ENCODE peak calls at places on chromosomes 11 and 22, in eight cellular contexts. One of them, this sample, is unnamed.

GRCh38 chr11:3781423-3781822 is 15.9 kb downstream of the NUP98 start:
- DNase-seq in NCI-H1092 treated with DMSO at 0.1 percent for 48 hours: no peak
- DNase-seq in MM.1S: no peak
- DNase-seq in stimulated activated CD4-positive, alpha-beta T cell treated with anti-CD3 and anti-CD28 coated beads, TNF-alpha, amount 100 ng/mL, for 24 hours: no peak
- DNase-seq in NCI-H1105 treated with DMSO at 0.1 percent for 48 hours: no peak
- DNase-seq in AG08395: peak
- DNase-seq in cardiac fibroblast: peak
- DNase-seq in HEK293T: no peak
- DNase-seq in this sample: no peak

GRCh38 chr11:133579165-133580031 is 47.1 kb upstream of the OPCML start:
- DNase-seq in AG08395: no peak
- DNase-seq in NCI-H1092 treated with DMSO at 0.1 percent for 48 hours: no peak
- DNase-seq in cardiac fibroblast: no peak
- DNase-seq in stimulated activated CD4-positive, alpha-beta T cell treated with anti-CD3 and anti-CD28 coated beads, TNF-alpha, amount 100 ng/mL, for 24 hours: no peak
- DNase-seq in HEK293T: no peak
- DNase-seq in MM.1S: no peak
- DNase-seq in NCI-H1105 treated with DMSO at 0.1 percent for 48 hours: no peak
- DNase-seq in this sample: no peak

GRCh38 chr11:106306942-106307341 is 229.5 kb downstream of the AASDHPPT start:
- DNase-seq in MM.1S: no peak
- DNase-seq in HEK293T: no peak
- DNase-seq in cardiac fibroblast: peak
- DNase-seq in NCI-H1092 treated with DMSO at 0.1 percent for 48 hours: no peak
- DNase-seq in stimulated activated CD4-positive, alpha-beta T cell treated with anti-CD3 and anti-CD28 coated beads, TNF-alpha, amount 100 ng/mL, for 24 hours: no peak
- DNase-seq in AG08395: no peak
- DNase-seq in NCI-H1105 treated with DMSO at 0.1 percent for 48 hours: no peak
- DNase-seq in this sample: no peak

GRCh38 chr11:10155793-10156490 is 138.1 kb downstream of the SBF2 start:
- DNase-seq in stimulated activated CD4-positive, alpha-beta T cell treated with anti-CD3 and anti-CD28 coated beads, TNF-alpha, amount 100 ng/mL, for 24 hours: no peak
- DNase-seq in NCI-H1105 treated with DMSO at 0.1 percent for 48 hours: no peak
- DNase-seq in MM.1S: no peak
- DNase-seq in cardiac fibroblast: peak
- DNase-seq in NCI-H1092 treated with DMSO at 0.1 percent for 48 hours: no peak
- DNase-seq in AG08395: no peak
- DNase-seq in HEK293T: no peak
- DNase-seq in this sample: no peak

GRCh38 chr11:56910785-56911184 is 77.9 kb upstream of the OR5AK2 start:
- DNase-seq in NCI-H1105 treated with DMSO at 0.1 percent for 48 hours: no peak
- DNase-seq in stimulated activated CD4-positive, alpha-beta T cell treated with anti-CD3 and anti-CD28 coated beads, TNF-alpha, amount 100 ng/mL, for 24 hours: no peak
- DNase-seq in AG08395: no peak
- DNase-seq in HEK293T: no peak
- DNase-seq in NCI-H1092 treated with DMSO at 0.1 percent for 48 hours: no peak
- DNase-seq in MM.1S: no peak
- DNase-seq in cardiac fibroblast: peak
- DNase-seq in this sample: no peak

GRCh38 chr11:15148181-15148580 is 33.5 kb downstream of the INSC start:
- DNase-seq in NCI-H1105 treated with DMSO at 0.1 percent for 48 hours: no peak
- DNase-seq in AG08395: no peak
- DNase-seq in HEK293T: no peak
- DNase-seq in cardiac fibroblast: peak
- DNase-seq in NCI-H1092 treated with DMSO at 0.1 percent for 48 hours: no peak
- DNase-seq in stimulated activated CD4-positive, alpha-beta T cell treated with anti-CD3 and anti-CD28 coated beads, TNF-alpha, amount 100 ng/mL, for 24 hours: no peak
- DNase-seq in MM.1S: no peak
- DNase-seq in this sample: no peak

GRCh38 chr22:30843245-30843644 is 125.3 kb downstream of the MORC2 start:
- DNase-seq in HEK293T: no peak
- DNase-seq in NCI-H1105 treated with DMSO at 0.1 percent for 48 hours: no peak
- DNase-seq in NCI-H1092 treated with DMSO at 0.1 percent for 48 hours: no peak
- DNase-seq in cardiac fibroblast: no peak
- DNase-seq in AG08395: no peak
- DNase-seq in stimulated activated CD4-positive, alpha-beta T cell treated with anti-CD3 and anti-CD28 coated beads, TNF-alpha, amount 100 ng/mL, for 24 hours: no peak
- DNase-seq in MM.1S: no peak
- DNase-seq in this sample: no peak

GRCh38 chr11:111939836-111940604 is 2.9 kb downstream of the DIXDC1 start:
- DNase-seq in NCI-H1105 treated with DMSO at 0.1 percent for 48 hours: no peak
- DNase-seq in AG08395: peak
- DNase-seq in NCI-H1092 treated with DMSO at 0.1 percent for 48 hours: no peak
- DNase-seq in MM.1S: no peak
- DNase-seq in stimulated activated CD4-positive, alpha-beta T cell treated with anti-CD3 and anti-CD28 coated beads, TNF-alpha, amount 100 ng/mL, for 24 hours: no peak
- DNase-seq in HEK293T: no peak
- DNase-seq in cardiac fibroblast: peak
- DNase-seq in this sample: no peak

GRCh38 chr22:47221840-47222615 is 459.6 kb downstream of the TBC1D22A start:
- DNase-seq in MM.1S: no peak
- DNase-seq in NCI-H1105 treated with DMSO at 0.1 percent for 48 hours: no peak
- DNase-seq in AG08395: no peak
- DNase-seq in cardiac fibroblast: no peak
- DNase-seq in HEK293T: no peak
- DNase-seq in stimulated activated CD4-positive, alpha-beta T cell treated with anti-CD3 and anti-CD28 coated beads, TNF-alpha, amount 100 ng/mL, for 24 hours: no peak
- DNase-seq in NCI-H1092 treated with DMSO at 0.1 percent for 48 hours: peak
- DNase-seq in this sample: no peak

GRCh38 chr11:105111145-105111944 is 28.2 kb downstream of the CARD18 start:
- DNase-seq in NCI-H1092 treated with DMSO at 0.1 percent for 48 hours: no peak
- DNase-seq in cardiac fibroblast: no peak
- DNase-seq in stimulated activated CD4-positive, alpha-beta T cell treated with anti-CD3 and anti-CD28 coated beads, TNF-alpha, amount 100 ng/mL, for 24 hours: no peak
- DNase-seq in AG08395: no peak
- DNase-seq in MM.1S: no peak
- DNase-seq in HEK293T: no peak
- DNase-seq in NCI-H1105 treated with DMSO at 0.1 percent for 48 hours: no peak
- DNase-seq in this sample: no peak

GRCh38 chr11:45026835-45027234 is 76.2 kb upstream of the TP53I11 start:
- DNase-seq in NCI-H1105 treated with DMSO at 0.1 percent for 48 hours: peak
- DNase-seq in NCI-H1092 treated with DMSO at 0.1 percent for 48 hours: peak
- DNase-seq in MM.1S: no peak
- DNase-seq in HEK293T: no peak
- DNase-seq in stimulated activated CD4-positive, alpha-beta T cell treated with anti-CD3 and anti-CD28 coated beads, TNF-alpha, amount 100 ng/mL, for 24 hours: no peak
- DNase-seq in cardiac fibroblast: no peak
- DNase-seq in AG08395: no peak
- DNase-seq in this sample: no peak

GRCh38 chr22:43270314-43270908 is 72.8 kb downstream of the SCUBE1 start:
- DNase-seq in NCI-H1092 treated with DMSO at 0.1 percent for 48 hours: no peak
- DNase-seq in MM.1S: peak
- DNase-seq in AG08395: peak
- DNase-seq in NCI-H1105 treated with DMSO at 0.1 percent for 48 hours: no peak
- DNase-seq in HEK293T: peak
- DNase-seq in stimulated activated CD4-positive, alpha-beta T cell treated with anti-CD3 and anti-CD28 coated beads, TNF-alpha, amount 100 ng/mL, for 24 hours: no peak
- DNase-seq in cardiac fibroblast: no peak
- DNase-seq in this sample: peak

GRCh38 chr11:97814325-97814959 is 1206.3 kb upstream of the CNTN5 start:
- DNase-seq in NCI-H1105 treated with DMSO at 0.1 percent for 48 hours: no peak
- DNase-seq in HEK293T: no peak
- DNase-seq in MM.1S: no peak
- DNase-seq in NCI-H1092 treated with DMSO at 0.1 percent for 48 hours: no peak
- DNase-seq in cardiac fibroblast: peak
- DNase-seq in stimulated activated CD4-positive, alpha-beta T cell treated with anti-CD3 and anti-CD28 coated beads, TNF-alpha, amount 100 ng/mL, for 24 hours: no peak
- DNase-seq in AG08395: no peak
- DNase-seq in this sample: no peak

GRCh38 chr11:71964641-71965040 is 34.1 kb upstream of the IL18BP start:
- DNase-seq in MM.1S: no peak
- DNase-seq in NCI-H1105 treated with DMSO at 0.1 percent for 48 hours: no peak
- DNase-seq in cardiac fibroblast: no peak
- DNase-seq in stimulated activated CD4-positive, alpha-beta T cell treated with anti-CD3 and anti-CD28 coated beads, TNF-alpha, amount 100 ng/mL, for 24 hours: no peak
- DNase-seq in AG08395: no peak
- DNase-seq in HEK293T: no peak
- DNase-seq in NCI-H1092 treated with DMSO at 0.1 percent for 48 hours: no peak
- DNase-seq in this sample: no peak